ENCODE peak calls at places on chromosomes 1 and 21, in six cellular contexts. F is left lung; W is NCI-H446; N is GM06990; I is ovary; E is CD4-positive, alpha-beta T cell. J is an unnamed sample.

GRCh38 chr1:218837051-218837450 is 336.6 kb upstream of the LYPLAL1 start:
- DNase-seq in F (no peak), W (no peak), N (no peak), I (no peak), E (no peak), J (no peak)

GRCh38 chr1:90862782-90863181 is 145.7 kb upstream of the BARHL2 start:
- DNase-seq in F (no peak), W (no peak), N (peak; percentile 5), I (no peak), E (no peak), J (no peak)

GRCh38 chr1:75134656-75134938 is 409 bp downstream of the LHX8 start:
- DNase-seq in F (peak; percentile 33), W (no peak), N (no peak), I (no peak), E (no peak), J (peak; percentile 11)

GRCh38 chr1:235069577-235070563 is 58.8 kb downstream of the TOMM20 start:
- DNase-seq in F (peak; percentile 91), W (no peak), N (no peak), I (no peak), E (no peak), J (peak; percentile 83)

GRCh38 chr1:23592209-23592905 is 33.1 kb upstream of the ID3 start:
- DNase-seq in F (no peak), W (peak; percentile 85), N (peak; percentile 62), I (no peak), E (no peak), J (peak; percentile 34)

GRCh38 chr1:76593614-76594013 is 273.7 kb upstream of the ST6GALNAC5 start:
- DNase-seq in F (no peak), W (no peak), N (no peak), I (no peak), E (no peak), J (no peak)

GRCh38 chr1:214224605-214225354 is 56.2 kb upstream of the SMYD2 start:
- DNase-seq in F (no peak), W (no peak), N (no peak), I (no peak), E (no peak), J (no peak)

GRCh38 chr1:208449951-208450350 is 205.8 kb upstream of the PLXNA2 start:
- DNase-seq in F (no peak), W (no peak), N (no peak), I (no peak), E (no peak), J (peak; percentile 15)

GRCh38 chr1:54883349-54884102 is 3.5 kb downstream of the DHCR24 start:
- DNase-seq in F (no peak), W (no peak), N (no peak), I (no peak), E (no peak), J (no peak)

GRCh38 chr1:26168410-26169167 is at the start of gene C1orf232:
- DNase-seq in F (peak; percentile 32), W (no peak), N (no peak), I (no peak), E (no peak), J (no peak)

GRCh38 chr21:46550511-46550941 is 54.4 kb downstream of the S100B start:
- DNase-seq in F (no peak), W (no peak), N (no peak), I (no peak), E (peak; percentile 85), J (no peak)

GRCh38 chr1:211259596-211260126 is 495 bp downstream of the RCOR3 start:
- DNase-seq in F (no peak), W (peak; percentile 52), N (no peak), I (peak; percentile 72), E (peak; percentile 60), J (peak; percentile 70)

GRCh38 chr1:245153645-245154428 is 948 bp upstream of the KIF26B start:
- DNase-seq in F (peak; percentile 82), W (no peak), N (no peak), I (no peak), E (no peak), J (peak; percentile 21)

GRCh38 chr1:185408675-185409270 is 91.7 kb upstream of the IVNS1ABP start:
- DNase-seq in F (no peak), W (no peak), N (peak; percentile 31), I (no peak), E (no peak), J (no peak)

GRCh38 chr1:31567956-31568570 is 8.3 kb upstream of the TINAGL1 start:
- DNase-seq in F (peak; percentile 40), W (no peak), N (no peak), I (no peak), E (no peak), J (no peak)

GRCh38 chr1:59556802-59557548 is 257.8 kb upstream of the HOOK1 start:
- DNase-seq in F (no peak), W (no peak), N (no peak), I (no peak), E (no peak), J (no peak)

GRCh38 chr1:33080373-33080772 is 580 bp upstream of the AZIN2 start:
- DNase-seq in F (no peak), W (no peak), N (no peak), I (no peak), E (no peak), J (no peak)

GRCh38 chr1:201892211-201892610 is 3.5 kb downstream of the SHISA4 start:
- DNase-seq in F (no peak), W (no peak), N (no peak), I (no peak), E (no peak), J (no peak)

GRCh38 chr1:234918216-234918841 is 210.3 kb downstream of the TOMM20 start:
- DNase-seq in F (no peak), W (no peak), N (no peak), I (no peak), E (no peak), J (no peak)

GRCh38 chr21:15064576-15065380 is at the start of gene NRIP1:
- DNase-seq in F (peak; percentile 98), W (no peak), N (peak; percentile 90), I (peak; percentile 90), E (peak; percentile 73), J (peak; percentile 89)

GRCh38 chr1:198771562-198772153 is 132.8 kb downstream of the PTPRC start:
- DNase-seq in F (no peak), W (peak; percentile 77), N (peak; percentile 28), I (no peak), E (no peak), J (peak; percentile 12)

GRCh38 chr21:40760811-40761210 is 86.1 kb downstream of the DSCAM start:
- DNase-seq in F (no peak), W (no peak), N (no peak), I (no peak), E (no peak), J (no peak)

GRCh38 chr1:10152709-10153284 is 57.6 kb upstream of the KIF1B start:
- DNase-seq in F (no peak), W (peak; percentile 65), N (no peak), I (peak; percentile 19), E (no peak), J (peak; percentile 14)

GRCh38 chr1:68175621-68176398 is 56.5 kb downstream of the WLS start:
- DNase-seq in F (no peak), W (no peak), N (no peak), I (no peak), E (no peak), J (peak; percentile 5)

GRCh38 chr1:111204211-111204883 is 3.9 kb upstream of the DENND2D start:
- DNase-seq in F (peak; percentile 96), W (no peak), N (peak; percentile 93), I (peak; percentile 28), E (peak; percentile 52), J (peak; percentile 86)

GRCh38 chr1:33339413-33339812 is 18.5 kb upstream of the A3GALT2 start:
- DNase-seq in F (no peak), W (no peak), N (no peak), I (no peak), E (no peak), J (no peak)

J was measured in RPMI8226.